ENCODE peak calls at places on chromosomes 7 and 10, in seven cellular contexts. Q, E, P, B, X, M and Y are unnamed samples.
A peak's percentile ranks its signal among the peaks of the same experiment; 100 is the strongest.

GRCh38 chr7:28128608-28129007 is 52.0 kb downstream of the JAZF1 start:
- DNase-seq in E (no peak), X (no peak), P (no peak), B (no peak), Q (peak; percentile 79), M (peak; percentile 66), Y (peak; percentile 39)

GRCh38 chr10:5905854-5906507 is 15.9 kb downstream of the FBH1 start:
- DNase-seq in Q (no peak), B (no peak), P (no peak), X (peak; percentile 30), E (no peak), M (no peak), Y (no peak)

GRCh38 chr7:112985377-112985987 is 101.1 kb downstream of the GPR85 start:
- DNase-seq in B (peak; percentile 46), E (no peak), X (no peak), M (peak; percentile 64), P (no peak), Q (no peak), Y (peak; percentile 77)

GRCh38 chr7:158880973-158881372 is 24.6 kb downstream of the DYNC2I1 start:
- DNase-seq in X (no peak), M (no peak), P (no peak), E (no peak), Q (no peak), B (no peak), Y (no peak)

GRCh38 chr7:20219446-20220292 is 2.5 kb upstream of the MACC1 start:
- DNase-seq in B (peak; percentile 91), P (peak; percentile 63), X (peak; percentile 90), Q (no peak), M (peak; percentile 93), E (peak; percentile 96), Y (peak; percentile 71)

GRCh38 chr10:58438340-58438739 is 53.1 kb downstream of the TFAM start:
- DNase-seq in E (no peak), P (no peak), B (peak; percentile 68), X (no peak), Q (peak; percentile 90), M (peak; percentile 92), Y (peak; percentile 73)

GRCh38 chr7:22979861-22980260 is 34.1 kb downstream of the HYCC1 start:
- DNase-seq in E (no peak), Q (no peak), M (no peak), P (no peak), X (no peak), B (no peak), Y (peak; percentile 47)

GRCh38 chr10:79445217-79445707 is at the start of gene ZCCHC24:
- DNase-seq in X (peak; percentile 58), B (peak; percentile 66), M (no peak), E (no peak), P (peak; percentile 72), Q (peak; percentile 14), Y (no peak)

GRCh38 chr7:112556633-112557032 is 75.8 kb downstream of the LSMEM1 start:
- DNase-seq in B (peak; percentile 88), X (no peak), E (no peak), P (no peak), Q (no peak), M (no peak), Y (peak; percentile 69)

GRCh38 chr7:158734861-158735260 is 30.3 kb upstream of the NCAPG2 start:
- DNase-seq in B (peak; percentile 56), E (no peak), X (no peak), P (no peak), M (peak; percentile 8), Q (no peak), Y (peak; percentile 33)